ENCODE peak calls at places on chromosome 7, in nine cellular contexts. M, T, B, E, C, F, X, L and Z are unnamed samples.

GRCh38 chr7:35967366-35968139 is 166.7 kb downstream of the SEPTIN7 start:
- DNase-seq in F (no peak), T (no peak), X (no peak), M (no peak), L (no peak), B (no peak), C (no peak), E (no peak), Z (no peak)

GRCh38 chr7:73822319-73823173 is 8.2 kb upstream of the CLDN4 start:
- DNase-seq in L (peak; percentile 60), E (peak; percentile 97), F (peak; percentile 81), X (peak; percentile 98), B (peak; percentile 82), M (no peak), C (peak; percentile 90), T (peak; percentile 92), Z (peak; percentile 67)

GRCh38 chr7:90207956-90208355 is 3.6 kb upstream of the STEAP2 start:
- DNase-seq in E (no peak), L (no peak), T (no peak), X (no peak), M (no peak), B (no peak), F (no peak), C (no peak), Z (no peak)

GRCh38 chr7:118185163-118185860 is 1.3 kb downstream of the LSM8 start:
- DNase-seq in M (no peak), T (peak; percentile 45), F (no peak), X (no peak), B (peak; percentile 61), L (peak; percentile 30), E (peak; percentile 40), C (peak; percentile 7), Z (peak; percentile 57)

GRCh38 chr7:120344276-120344675 is 71.3 kb downstream of the KCND2 start:
- DNase-seq in X (no peak), M (no peak), L (peak; percentile 1), B (no peak), E (no peak), C (no peak), F (no peak), T (no peak), Z (no peak)

GRCh38 chr7:46939089-46939488 is 642.8 kb downstream of the TNS3 start:
- DNase-seq in F (no peak), T (no peak), X (no peak), M (no peak), E (no peak), L (no peak), B (no peak), C (no peak), Z (no peak)

GRCh38 chr7:157785021-157785441 is 448.2 kb downstream of the DNAJB6 start:
- DNase-seq in T (peak; percentile 26), F (no peak), L (no peak), B (no peak), M (no peak), C (peak; percentile 61), X (no peak), E (no peak), Z (no peak)

GRCh38 chr7:4837814-4838625 is 23.8 kb downstream of the PAPOLB start:
- DNase-seq in F (no peak), C (no peak), E (no peak), L (peak; percentile 31), T (no peak), M (no peak), X (no peak), B (no peak), Z (no peak)

GRCh38 chr7:151051108-151051507 is 2.8 kb downstream of the ASIC3 start:
- DNase-seq in C (peak; percentile 72), X (no peak), F (no peak), L (peak; percentile 79), T (peak; percentile 53), M (peak; percentile 59), E (peak; percentile 77), B (no peak), Z (no peak)

GRCh38 chr7:3107889-3108570 is 64.4 kb upstream of the CARD11 start:
- DNase-seq in X (no peak), E (no peak), T (no peak), C (no peak), M (no peak), F (no peak), L (no peak), B (no peak), Z (no peak)

GRCh38 chr7:7641129-7641663 is 644 bp downstream of the UMAD1 start:
- DNase-seq in F (no peak), L (no peak), B (no peak), X (peak; percentile 24), C (no peak), E (peak; percentile 11), T (no peak), M (no peak), Z (no peak)

GRCh38 chr7:32072397-32072796 is 2.2 kb upstream of the PDE1C start:
- DNase-seq in B (no peak), X (no peak), F (no peak), L (no peak), E (no peak), C (no peak), M (no peak), T (no peak), Z (no peak)

GRCh38 chr7:480531-481218 is 39.0 kb downstream of the PDGFA start:
- DNase-seq in C (no peak), M (peak; percentile 44), E (no peak), F (no peak), L (no peak), T (no peak), B (no peak), X (no peak), Z (no peak)

GRCh38 chr7:2157473-2158279 is 75.1 kb downstream of the MAD1L1 start:
- DNase-seq in L (peak; percentile 98), B (peak; percentile 64), E (peak; percentile 96), M (peak; percentile 88), X (no peak), F (peak; percentile 87), C (peak; percentile 96), T (peak; percentile 98), Z (peak; percentile 50)

GRCh38 chr7:157797361-157797760 is 460.6 kb downstream of the DNAJB6 start:
- DNase-seq in L (peak; percentile 9), X (no peak), B (no peak), E (no peak), M (no peak), F (no peak), T (no peak), C (no peak), Z (no peak)

GRCh38 chr7:55527314-55527713 is 45.0 kb downstream of the VOPP1 start:
- DNase-seq in C (no peak), M (no peak), L (no peak), F (no peak), E (no peak), B (no peak), X (no peak), T (no peak), Z (no peak)

GRCh38 chr7:147412782-147413186 is 1177.8 kb upstream of the C7orf33 start:
- DNase-seq in C (peak; percentile 78), B (peak; percentile 87), L (peak; percentile 92), T (peak; percentile 86), M (no peak), F (peak; percentile 14), E (peak; percentile 91), X (no peak), Z (peak; percentile 63)

GRCh38 chr7:135662373-135663114 is at the start of gene STMP1:
- DNase-seq in L (peak; percentile 97), T (peak; percentile 93), B (peak; percentile 87), F (peak; percentile 69), X (peak; percentile 88), C (peak; percentile 97), M (peak; percentile 97), E (peak; percentile 96), Z (peak; percentile 90)
- TF ChIP-seq CTCF in L (peak; percentile 71), T (no peak), B (peak; percentile 68), F (peak; percentile 49), X (no peak), C (peak; percentile 71), M (peak; percentile 82), E (peak; percentile 80), Z (peak; percentile 67)

DNA sequence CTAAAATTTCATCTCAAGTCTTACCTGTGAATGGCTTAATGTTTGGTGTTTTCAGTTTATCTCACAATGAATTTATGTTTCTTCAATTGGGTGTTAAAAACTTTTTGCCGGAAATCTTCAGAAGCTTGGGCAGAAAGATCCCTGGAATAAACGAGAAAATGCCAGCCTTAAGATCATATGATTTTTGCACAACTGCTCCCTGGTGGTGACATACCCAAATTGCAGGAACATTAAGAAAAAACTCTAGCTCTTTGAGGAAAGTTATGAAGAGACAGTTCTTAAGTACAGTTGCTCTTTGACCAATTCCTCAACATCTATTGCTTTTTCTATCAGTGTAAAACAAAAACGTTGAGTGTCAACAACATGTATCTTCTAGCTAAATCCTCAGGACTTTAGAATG is 48.2 kb upstream of the CREB5 start:
- DNase-seq in E (no peak), X (no peak), M (no peak), C (no peak), T (no peak), F (no peak), L (no peak), B (no peak), Z (no peak)
- TF ChIP-seq CTCF in E (peak; percentile 18), X (no peak), M (no peak), C (no peak), T (no peak), F (peak; percentile 18), L (peak; percentile 35), B (peak; percentile 13), Z (peak; percentile 6)

GRCh38 chr7:111409714-111410422 is 152.4 kb downstream of the IMMP2L start:
- DNase-seq in C (peak; percentile 46), T (peak; percentile 71), F (no peak), E (peak; percentile 71), M (no peak), B (peak; percentile 7), L (peak; percentile 55), X (no peak), Z (no peak)
- TF ChIP-seq CTCF in C (no peak), T (no peak), F (no peak), E (no peak), M (no peak), B (no peak), L (no peak), X (no peak), Z (no peak)

GRCh38 chr7:100602889-100603696 is 930 bp downstream of the PCOLCE start:
- DNase-seq in E (peak; percentile 82), B (peak; percentile 62), X (no peak), L (peak; percentile 73), M (no peak), T (peak; percentile 76), F (peak; percentile 78), C (peak; percentile 89), Z (peak; percentile 77)

GRCh38 chr7:100604078-100604975 is 2.2 kb downstream of the PCOLCE start:
- DNase-seq in X (peak; percentile 90), T (no peak), E (peak; percentile 46), M (peak; percentile 79), L (peak; percentile 64), B (no peak), C (peak; percentile 84), F (no peak), Z (no peak)

GRCh38 chr7:100598425-100598824 is 3.7 kb upstream of the PCOLCE start:
- DNase-seq in C (peak; percentile 32), F (no peak), B (no peak), X (no peak), T (no peak), E (peak; percentile 12), M (no peak), L (no peak), Z (no peak)

GRCh38 chr7:100603697-100604077 is 1.5 kb downstream of the PCOLCE start:
- DNase-seq in X (no peak), T (no peak), C (peak; percentile 43), M (no peak), E (peak; percentile 23), L (peak; percentile 34), F (no peak), B (no peak), Z (no peak)

GRCh38 chr7:100600222-100601038 is 1.7 kb upstream of the PCOLCE start:
- DNase-seq in T (no peak), M (no peak), L (no peak), B (no peak), C (no peak), E (no peak), F (no peak), X (no peak), Z (no peak)
- TF ChIP-seq CTCF in T (no peak), M (no peak), L (no peak), B (no peak), C (no peak), E (no peak), F (no peak), X (peak; percentile 16), Z (no peak)